ENCODE peak calls at places on chromosome 15, in eight cellular contexts. One of them, this sample, is unnamed.

GRCh38 chr15:68550498-68551295 is 28.1 kb upstream of the CORO2B start:
- DNase-seq in NAMALWA: peak; percentile 71
- DNase-seq in AG04450: no peak
- DNase-seq in RPMI8226: peak; percentile 80
- DNase-seq in ascending aorta: no peak
- DNase-seq in NCI-H1694 treated with DMSO at 0.1 percent for 48 hours: peak; percentile 47
- DNase-seq in HuH-7.5: peak; percentile 78
- DNase-seq in kidney epithelial cell: no peak
- DNase-seq in this sample: peak; percentile 58

GRCh38 chr15:31268911-31269784 is 57.5 kb upstream of the KLF13 start:
- DNase-seq in NAMALWA: no peak
- DNase-seq in AG04450: no peak
- DNase-seq in RPMI8226: no peak
- DNase-seq in ascending aorta: no peak
- DNase-seq in NCI-H1694 treated with DMSO at 0.1 percent for 48 hours: no peak
- DNase-seq in HuH-7.5: no peak
- DNase-seq in kidney epithelial cell: no peak
- DNase-seq in this sample: no peak

GRCh38 chr15:92471263-92471662 is 77.6 kb downstream of the ST8SIA2 start:
- DNase-seq in NAMALWA: no peak
- DNase-seq in AG04450: no peak
- DNase-seq in RPMI8226: no peak
- DNase-seq in ascending aorta: no peak
- DNase-seq in NCI-H1694 treated with DMSO at 0.1 percent for 48 hours: no peak
- DNase-seq in HuH-7.5: no peak
- DNase-seq in kidney epithelial cell: no peak
- DNase-seq in this sample: no peak

GRCh38 chr15:100083572-100083971 is 258.2 kb downstream of the ADAMTS17 start:
- DNase-seq in NAMALWA: no peak
- DNase-seq in AG04450: no peak
- DNase-seq in RPMI8226: no peak
- DNase-seq in ascending aorta: peak; percentile 31
- DNase-seq in NCI-H1694 treated with DMSO at 0.1 percent for 48 hours: no peak
- DNase-seq in HuH-7.5: no peak
- DNase-seq in kidney epithelial cell: no peak
- DNase-seq in this sample: no peak

GRCh38 chr15:89502867-89503595 is 6.6 kb upstream of the RHCG start:
- DNase-seq in NAMALWA: no peak
- DNase-seq in AG04450: no peak
- DNase-seq in RPMI8226: no peak
- DNase-seq in ascending aorta: no peak
- DNase-seq in NCI-H1694 treated with DMSO at 0.1 percent for 48 hours: no peak
- DNase-seq in HuH-7.5: no peak
- DNase-seq in kidney epithelial cell: no peak
- DNase-seq in this sample: no peak

GRCh38 chr15:74245342-74245931 is 9.3 kb downstream of the CCDC33 start:
- DNase-seq in NAMALWA: no peak
- DNase-seq in AG04450: no peak
- DNase-seq in RPMI8226: peak; percentile 54
- DNase-seq in ascending aorta: no peak
- DNase-seq in NCI-H1694 treated with DMSO at 0.1 percent for 48 hours: peak; percentile 87
- DNase-seq in HuH-7.5: no peak
- DNase-seq in kidney epithelial cell: no peak
- DNase-seq in this sample: no peak

GRCh38 chr15:68402432-68403160 is 29.4 kb downstream of the ITGA11 start:
- DNase-seq in NAMALWA: no peak
- DNase-seq in AG04450: no peak
- DNase-seq in RPMI8226: no peak
- DNase-seq in ascending aorta: no peak
- DNase-seq in NCI-H1694 treated with DMSO at 0.1 percent for 48 hours: no peak
- DNase-seq in HuH-7.5: no peak
- DNase-seq in kidney epithelial cell: no peak
- DNase-seq in this sample: no peak

GRCh38 chr15:78200276-78200930 is 34.0 kb downstream of the ACSBG1 start:
- DNase-seq in NAMALWA: no peak
- DNase-seq in AG04450: no peak
- DNase-seq in RPMI8226: no peak
- DNase-seq in ascending aorta: no peak
- DNase-seq in NCI-H1694 treated with DMSO at 0.1 percent for 48 hours: no peak
- DNase-seq in HuH-7.5: no peak
- DNase-seq in kidney epithelial cell: no peak
- DNase-seq in this sample: no peak

GRCh38 chr15:69757186-69757585 is 304.6 kb downstream of the RPLP1 start:
- DNase-seq in NAMALWA: no peak
- DNase-seq in AG04450: no peak
- DNase-seq in RPMI8226: no peak
- DNase-seq in ascending aorta: no peak
- DNase-seq in NCI-H1694 treated with DMSO at 0.1 percent for 48 hours: no peak
- DNase-seq in HuH-7.5: no peak
- DNase-seq in kidney epithelial cell: no peak
- DNase-seq in this sample: no peak